ENCODE peak calls at places on chromosomes 6 and 20, in six cellular contexts. M is omental fat pad, A is uterus, C is GM20000, S is NCI-H1092 treated with DMSO at 0.1 percent for 48 hours, W is fibroblast of pulmonary artery. B is an unnamed sample.

GRCh38 chr20:18984238-18985200 is 170.9 kb downstream of the SCP2D1 start:
- DNase-seq in M (no peak), A (peak), C (peak), S (peak), W (no peak), B (peak)

GRCh38 chr20:39849664-39850063 is 839.4 kb downstream of the MAFB start:
- DNase-seq in M (peak), A (peak), C (no peak), S (peak), W (peak), B (peak)

GRCh38 chr6:5567890-5568289 is 306.6 kb downstream of the FARS2 start:
- DNase-seq in M (no peak), A (no peak), C (no peak), S (no peak), W (no peak), B (no peak)

GRCh38 chr20:4898282-4898681 is 103.0 kb downstream of the SLC23A2 start:
- DNase-seq in M (no peak), A (no peak), C (no peak), S (no peak), W (peak), B (no peak)

GRCh38 chr6:121771937-121772717 is 336.7 kb downstream of the GJA1 start:
- DNase-seq in M (no peak), A (no peak), C (peak), S (no peak), W (peak), B (no peak)

GRCh38 chr6:42029881-42030280 is 20.4 kb upstream of the TAF8 start:
- DNase-seq in M (no peak), A (no peak), C (no peak), S (no peak), W (no peak), B (no peak)

GRCh38 chr20:24891546-24892393 is 57.3 kb upstream of the CST7 start:
- DNase-seq in M (no peak), A (no peak), C (no peak), S (no peak), W (no peak), B (no peak)

GRCh38 chr6:126625019-126625418 is 285.1 kb downstream of the CENPW start:
- DNase-seq in M (no peak), A (no peak), C (no peak), S (no peak), W (peak), B (peak)

GRCh38 chr6:138036111-138036510 is 71.1 kb downstream of the PERP start:
- DNase-seq in M (no peak), A (no peak), C (no peak), S (no peak), W (no peak), B (no peak)

GRCh38 chr6:142635130-142635529 is 309.8 kb downstream of the HIVEP2 start:
- DNase-seq in M (no peak), A (no peak), C (no peak), S (no peak), W (no peak), B (no peak)

GRCh38 chr6:56528412-56528841 is 114.3 kb downstream of the DST start:
- DNase-seq in M (no peak), A (no peak), C (no peak), S (no peak), W (peak), B (no peak)

GRCh38 chr6:10082385-10082784 is 332.5 kb downstream of the TFAP2A start:
- DNase-seq in M (no peak), A (no peak), C (no peak), S (no peak), W (no peak), B (no peak)

GRCh38 chr6:44327096-44327495 is 13.9 kb upstream of the AARS2 start:
- DNase-seq in M (no peak), A (no peak), C (no peak), S (no peak), W (no peak), B (no peak)

GRCh38 chr6:107355659-107356058 is 103.7 kb downstream of the PDSS2 start:
- DNase-seq in M (no peak), A (no peak), C (no peak), S (no peak), W (no peak), B (no peak)

GRCh38 chr6:137051790-137052472 is 7.2 kb upstream of the IL20RA start:
- DNase-seq in M (no peak), A (no peak), C (no peak), S (no peak), W (no peak), B (no peak)

GRCh38 chr6:9634776-9635175 is 780.1 kb downstream of the TFAP2A start:
- DNase-seq in M (no peak), A (no peak), C (no peak), S (no peak), W (no peak), B (no peak)

GRCh38 chr20:63978319-63979220 is 872 bp downstream of the SAMD10 start:
- DNase-seq in M (no peak), A (peak), C (peak), S (peak), W (no peak), B (peak)

GRCh38 chr6:89117285-89118108 is at the start of gene SRSF12:
- DNase-seq in M (no peak), A (peak), C (peak), S (peak), W (peak), B (peak)

GRCh38 chr6:31308050-31308844 is 36.4 kb upstream of the HLA-C start:
- DNase-seq in M (no peak), A (no peak), C (peak), S (no peak), W (no peak), B (no peak)

GRCh38 chr6:14724546-14724945 is 521.3 kb upstream of the JARID2 start:
- DNase-seq in M (no peak), A (no peak), C (no peak), S (no peak), W (no peak), B (no peak)

GRCh38 chr20:56411759-56412472 is at the start of gene CASS4:
- DNase-seq in M (no peak), A (no peak), C (peak), S (no peak), W (peak), B (no peak)

GRCh38 chr6:44451803-44452690 is 64.5 kb downstream of the CDC5L start:
- DNase-seq in M (no peak), A (no peak), C (no peak), S (no peak), W (peak), B (no peak)

GRCh38 chr6:119284861-119285521 is 64.6 kb downstream of the MAN1A1 start:
- DNase-seq in M (no peak), A (no peak), C (no peak), S (no peak), W (no peak), B (no peak)

B was measured in nephron progenitor cell.